ENCODE peak calls at places on chromosomes 11 and 22, in seven cellular contexts. W, D, T, B, J, I and S are unnamed samples. For H3K4me1, the result is how much of the 10 kb centered on the place peaks cover.

GRCh38 chr11:118012083-118012669 is 26.0 kb downstream of the IL10RA start:
- DNase-seq in J (peak), D (no peak), T (no peak), W (peak), I (no peak), B (peak), S (no peak)

GRCh38 chr22:43281400-43281799 is 61.8 kb downstream of the SCUBE1 start:
- DNase-seq in B (no peak), I (no peak), D (no peak), T (no peak), J (no peak), W (no peak), S (no peak)

GRCh38 chr11:362642-363442 is 6.5 kb upstream of the B4GALNT4 start:
- DNase-seq in I (no peak), D (no peak), T (no peak), J (no peak), W (no peak), B (no peak), S (no peak)

GRCh38 chr22:35353318-35353717 is 27.6 kb upstream of the HMOX1 start:
- DNase-seq in T (no peak), W (no peak), B (no peak), D (no peak), I (peak), J (no peak), S (peak)

GRCh38 chr22:24894220-24894975 is 52.1 kb downstream of the LHFPL7 start:
- DNase-seq in B (peak), J (peak), I (peak), W (peak), T (no peak), D (peak), S (peak)

GRCh38 chr11:119363874-119364590 is 17.5 kb downstream of the USP2 start:
- DNase-seq in J (peak), B (peak), I (peak), T (peak), W (peak), D (no peak), S (peak)

GRCh38 chr11:17887779-17888178 is 125.1 kb downstream of the SERGEF start:
- DNase-seq in D (no peak), T (no peak), W (no peak), I (no peak), B (no peak), J (peak), S (no peak)

GRCh38 chr11:65560555-65561418 is 2.6 kb upstream of the LTBP3 start:
- DNase-seq in B (peak), T (peak), W (peak), D (peak), I (no peak), J (peak), S (peak)

GRCh38 chr22:26461188-26461810 is 22.3 kb downstream of the HPS4 start:
- DNase-seq in W (peak), J (no peak), I (no peak), T (peak), B (peak), D (peak), S (peak)

GRCh38 chr22:24066260-24066659 is 55.2 kb downstream of the CABIN1 start:
- DNase-seq in D (no peak), W (peak), B (no peak), T (no peak), I (no peak), J (no peak), S (no peak)

GRCh38 chr11:70468256-70469230 is 70.2 kb downstream of the CTTN start:
- DNase-seq in B (no peak), I (no peak), D (no peak), J (no peak), T (no peak), W (no peak), S (no peak)

GRCh38 chr22:24950272-24950902 is 2.1 kb upstream of the KIAA1671 start:
- DNase-seq in J (peak), D (no peak), B (no peak), W (peak), I (no peak), T (peak), S (no peak)

GRCh38 chr22:40960137-40960536 is 9.0 kb downstream of the RBX1 start:
- DNase-seq in I (no peak), D (no peak), T (no peak), B (no peak), J (no peak), W (no peak), S (no peak)

GRCh38 chr22:28142361-28142801 is 223.3 kb upstream of the PITPNB start:
- DNase-seq in I (no peak), D (peak), B (peak), T (peak), W (peak), J (peak), S (no peak)

GRCh38 chr11:12922418-12922817 is 86.7 kb upstream of the RASSF10 start:
- DNase-seq in I (no peak), T (no peak), B (no peak), D (no peak), J (peak), W (no peak), S (no peak)

GRCh38 chr11:71929491-71929890 is 645 bp downstream of the RNF121 start:
- DNase-seq in W (peak), J (no peak), T (no peak), D (no peak), I (no peak), B (no peak), S (no peak)

GRCh38 chr11:10303558-10304363 is 1.1 kb upstream of the ADM start:
- DNase-seq in J (peak), T (peak), B (peak), I (peak), D (no peak), W (peak), S (peak)

GRCh38 chr22:23182289-23183106 is 2.2 kb downstream of the BCR start:
- DNase-seq in I (peak), B (peak), J (peak), W (peak), D (no peak), T (no peak), S (no peak)

DNA sequence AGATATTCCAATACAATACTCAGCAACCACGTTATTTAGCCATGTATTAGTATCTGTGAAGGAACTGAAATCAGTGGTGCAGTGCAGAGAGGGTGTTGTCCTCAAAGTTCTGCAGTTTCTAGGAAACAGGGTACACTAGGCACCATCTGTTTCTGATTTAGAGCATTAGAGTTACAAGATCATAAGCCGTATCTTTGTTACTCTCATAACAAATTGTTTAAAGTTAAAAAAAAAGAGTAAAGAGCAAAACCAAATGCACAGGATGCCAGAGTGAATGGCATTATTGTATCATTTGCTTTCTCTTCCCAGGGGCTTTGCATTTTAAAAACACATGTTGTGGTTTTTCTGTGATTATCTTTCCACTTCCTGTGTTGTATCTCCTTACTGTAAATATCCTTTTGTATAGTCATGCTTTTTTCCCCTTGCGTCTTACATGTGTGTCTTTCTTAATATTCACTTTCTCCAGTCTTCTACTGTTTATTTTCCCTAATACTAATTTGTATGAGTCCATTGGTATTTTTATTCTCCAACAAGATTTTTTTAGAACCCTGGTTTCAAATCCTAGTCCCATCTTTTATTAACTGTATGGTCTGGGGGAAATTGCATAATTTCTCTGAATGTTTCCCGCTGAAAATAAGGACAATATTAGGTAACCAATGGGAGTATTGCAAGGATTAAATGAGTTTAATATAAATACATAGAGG is 15.2 kb upstream of the NUP160 start:
- DNase-seq in W (peak), J (peak), B (peak), I (no peak), T (no peak), D (no peak), S (no peak)
- H3K4me1 ChIP-seq in W (half or more), J (under half), B (under half), I (under half), T (under half), D (under half), S (under half)

GRCh38 chr11:86180415-86180814 is 64.1 kb upstream of the EED start:
- DNase-seq in J (no peak), T (no peak), B (no peak), I (no peak), W (no peak), D (no peak), S (no peak)
- H3K4me1 ChIP-seq in J (under half), T (under half), B (under half), I (under half), W (under half), D (under half), S (under half)

DNA sequence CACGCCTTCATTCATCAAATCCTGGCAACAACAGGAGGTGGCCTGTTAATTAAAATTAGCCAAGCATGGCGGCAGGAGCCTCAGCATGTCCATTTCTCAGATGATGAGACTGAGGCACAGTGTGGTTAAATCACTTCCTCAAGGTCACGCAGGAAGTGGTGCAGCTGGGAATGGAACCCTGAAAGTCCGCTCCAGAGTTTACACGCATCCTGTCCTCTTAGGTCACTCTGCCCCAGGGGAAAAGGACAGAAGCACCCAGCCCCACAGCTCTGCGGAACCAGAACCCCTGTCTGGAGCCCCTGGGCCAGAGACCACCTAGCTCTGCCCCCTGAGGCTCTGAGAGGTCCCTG is 19.6 kb downstream of the RPL3 start:
- DNase-seq in W (no peak), D (peak), I (no peak), T (no peak), J (no peak), B (no peak), S (no peak)
- H3K4me1 ChIP-seq in W (under half), D (under half), I (under half), T (under half), J (under half), B (under half), S (under half)

DNA sequence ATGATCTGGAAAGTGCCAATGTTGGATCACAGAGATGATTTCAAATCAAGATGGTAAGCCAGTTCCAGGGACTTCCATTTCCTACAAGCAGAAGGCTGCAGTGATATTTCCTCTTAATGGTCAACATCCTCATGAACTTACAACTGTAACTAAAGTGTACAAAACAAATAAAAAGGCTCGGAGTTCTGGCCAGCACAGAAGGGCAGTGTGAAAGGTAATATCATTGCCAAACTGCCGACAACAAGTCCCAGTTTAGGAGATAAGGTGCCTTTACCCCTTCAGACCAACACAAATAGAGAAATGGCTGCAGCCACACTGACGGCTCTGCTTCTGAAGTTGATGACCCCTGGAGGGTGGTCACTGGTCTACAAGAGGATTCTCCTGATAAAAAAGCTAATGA is 91.1 kb downstream of the ETS1 start:
- DNase-seq in W (no peak), J (no peak), B (peak), D (no peak), T (no peak), I (no peak), S (no peak)
- H3K4me1 ChIP-seq in W (half or more), J (half or more), B (half or more), D (under half), T (under half), I (under half), S (under half)

GRCh38 chr11:33266418-33267215 is 9.4 kb downstream of the HIPK3 start:
- DNase-seq in T (peak), W (peak), D (peak), I (no peak), B (peak), J (peak), S (no peak)
- H3K4me1 ChIP-seq in T (under half), W (half or more), D (under half), I (under half), B (half or more), J (under half), S (under half)

GRCh38 chr22:32536352-32536751 is 61.7 kb downstream of the FBXO7 start:
- DNase-seq in W (no peak), D (no peak), J (no peak), T (no peak), B (no peak), I (no peak), S (no peak)

GRCh38 chr22:32535531-32536190 is 61.0 kb downstream of the FBXO7 start:
- DNase-seq in D (no peak), B (no peak), T (no peak), J (no peak), I (no peak), W (no peak), S (no peak)

GRCh38 chr22:32533265-32534068 is 58.9 kb downstream of the FBXO7 start:
- DNase-seq in T (no peak), B (peak), I (no peak), J (peak), W (peak), D (no peak), S (no peak)

GRCh38 chr22:32532819-32533128 is 58.2 kb downstream of the FBXO7 start:
- DNase-seq in W (no peak), B (no peak), D (peak), J (no peak), T (no peak), I (no peak), S (no peak)

DNA sequence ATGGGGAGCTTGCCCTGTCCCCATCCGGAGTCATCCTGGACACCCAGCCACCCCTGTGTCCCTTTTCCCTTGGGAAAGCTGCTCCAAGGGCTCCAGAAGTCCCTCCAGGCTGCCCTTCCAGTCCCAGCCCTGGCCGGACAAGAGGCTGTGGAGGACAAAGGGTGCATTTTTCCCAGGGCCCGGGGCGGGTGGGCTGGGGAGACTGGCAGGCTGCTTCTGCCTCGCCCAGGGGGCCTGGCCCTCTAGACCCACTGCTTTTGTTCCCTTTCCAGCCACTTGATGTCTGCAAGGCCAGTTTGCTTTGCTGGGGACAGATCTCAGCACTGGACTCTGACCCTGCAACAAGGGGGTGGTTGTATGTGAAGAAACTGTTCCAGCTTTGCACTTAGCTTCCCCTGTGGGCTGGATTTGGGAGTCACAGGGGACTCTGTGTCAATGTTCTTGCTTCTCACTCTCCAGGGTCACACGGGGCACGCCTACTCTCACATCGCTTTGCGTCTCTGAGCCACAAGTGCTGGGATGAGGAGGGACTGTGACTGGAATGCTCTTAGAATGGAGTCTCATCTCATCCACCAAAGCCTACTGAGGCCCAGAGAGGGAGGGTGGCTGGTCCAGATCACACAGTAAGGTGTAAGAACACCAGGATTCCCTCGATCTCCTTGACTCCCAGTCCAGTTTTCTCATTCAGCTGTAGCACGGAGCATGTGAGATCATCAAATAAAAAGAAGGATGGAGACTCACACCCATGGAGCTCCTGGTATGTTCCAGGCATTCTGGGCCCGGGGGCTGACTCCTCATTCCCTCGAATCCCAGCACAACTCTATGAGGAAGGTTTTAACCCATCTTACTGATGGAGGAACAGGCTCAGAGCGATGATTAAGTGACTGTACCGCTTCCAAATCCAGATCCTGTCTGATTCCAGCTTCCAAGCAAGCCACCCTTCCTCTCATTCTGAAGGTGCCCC is 59.9 kb downstream of the FBXO7 start:
- DNase-seq in I (no peak), T (no peak), J (peak), D (no peak), B (no peak), W (peak), S (no peak)
- H3K4me1 ChIP-seq in I (under half), T (under half), J (under half), D (under half), B (under half), W (under half), S (under half)

DNA sequence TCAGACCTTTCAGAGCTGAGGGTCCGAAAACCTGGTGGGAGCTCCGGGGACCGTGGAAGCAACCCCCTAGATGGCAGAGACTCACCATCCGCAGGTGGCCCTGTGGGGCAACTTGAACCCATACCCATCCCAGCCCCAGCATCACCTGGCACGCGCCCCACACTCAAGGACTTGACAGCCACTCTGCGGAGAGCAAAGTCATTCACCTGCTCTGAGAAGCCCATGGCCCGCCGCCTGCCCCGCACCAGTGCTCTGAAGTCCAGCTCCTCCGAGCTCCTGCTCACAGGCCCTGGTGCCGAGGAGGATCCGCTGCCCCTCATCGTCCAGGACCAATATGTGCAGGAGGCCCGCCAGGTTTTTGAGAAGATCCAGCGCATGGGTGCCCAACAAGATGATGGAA is 2.0 kb downstream of the ARHGEF17 start:
- DNase-seq in D (no peak), I (no peak), B (no peak), T (no peak), W (no peak), J (no peak), S (no peak)
- H3K4me1 ChIP-seq in D (under half), I (under half), B (half or more), T (under half), W (half or more), J (under half), S (under half)